ENCODE peak calls at places on chromosome 20, in seven cellular contexts. Q is heart left ventricle; J is AG04450; K is dorsolateral prefrontal cortex; Z is CD8-positive, alpha-beta T cell; S is neural crest cell; X is kidney. Y is an unnamed sample.
A peak's percentile ranks its signal among the peaks of the same experiment; 100 is the strongest.

GRCh38 chr20:39146394-39146793 is 184.2 kb downstream of the DHX35 start:
- DNase-seq in S (no peak), Q (no peak), J (no peak), Z (no peak), K (no peak), X (no peak), Y (no peak)

GRCh38 chr20:61192254-61192950 is 59.7 kb upstream of the CDH4 start:
- DNase-seq in Z (no peak), K (no peak), J (no peak), X (no peak), Q (no peak), S (no peak), Y (no peak)

GRCh38 chr20:11047559-11047958 is 373.8 kb upstream of the JAG1 start:
- DNase-seq in J (no peak), K (no peak), Z (no peak), Q (no peak), X (no peak), S (no peak), Y (no peak)

GRCh38 chr20:20303742-20304141 is 64.2 kb upstream of the INSM1 start:
- DNase-seq in K (no peak), Z (no peak), J (no peak), S (no peak), Q (peak; percentile 32), X (no peak), Y (no peak)

GRCh38 chr20:46000571-46001145 is 8.1 kb upstream of the MMP9 start:
- DNase-seq in J (no peak), S (no peak), K (no peak), Z (no peak), X (no peak), Q (no peak), Y (no peak)

GRCh38 chr20:38168791-38169589 is 3.9 kb upstream of the TGM2 start:
- DNase-seq in K (no peak), X (no peak), Q (no peak), J (no peak), S (no peak), Z (no peak), Y (no peak)

GRCh38 chr20:25309395-25310267 is 61.7 kb downstream of the PYGB start:
- DNase-seq in X (peak; percentile 79), J (no peak), Q (no peak), S (no peak), Z (no peak), K (peak; percentile 44), Y (peak; percentile 19)

GRCh38 chr20:15033269-15033668 is 695.9 kb upstream of the FLRT3 start:
- DNase-seq in Q (no peak), X (no peak), J (no peak), Z (no peak), K (no peak), S (no peak), Y (no peak)

GRCh38 chr20:1382670-1383069 is 10.2 kb downstream of the FKBP1A start:
- DNase-seq in K (no peak), Q (no peak), X (no peak), Z (no peak), J (no peak), S (no peak), Y (no peak)

GRCh38 chr20:59596690-59597089 is 7.7 kb upstream of the PHACTR3 start:
- DNase-seq in Z (no peak), X (no peak), J (no peak), S (no peak), K (no peak), Q (no peak), Y (no peak)

GRCh38 chr20:17835240-17835940 is 133.2 kb downstream of the SNX5 start:
- DNase-seq in S (no peak), K (no peak), J (no peak), Z (no peak), X (no peak), Q (no peak), Y (no peak)

DNA sequence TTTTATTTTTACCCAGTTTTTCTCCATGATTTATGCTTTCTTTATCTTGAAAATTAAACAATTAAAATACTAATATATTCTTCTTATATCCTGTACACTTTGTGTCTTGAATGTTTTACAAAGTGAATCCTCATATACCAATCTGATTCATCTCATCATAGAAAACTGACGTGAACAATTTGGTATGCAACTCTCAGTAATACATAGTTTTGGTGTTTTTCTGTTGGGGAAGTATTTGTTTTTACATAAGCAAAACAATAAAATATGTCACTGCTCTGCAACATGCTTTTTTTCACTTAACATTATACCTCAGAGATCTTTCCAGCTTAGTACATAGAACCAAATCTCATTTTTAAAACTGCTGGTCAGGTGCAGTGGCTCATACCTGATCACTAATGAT is 14.7 kb downstream of the DNAAF9 start:
- DNase-seq in Q (no peak), Z (no peak), J (no peak), K (no peak), S (no peak), X (no peak), Y (no peak)
- TF ChIP-seq CTCF in Q (no peak), Z (no peak), J (no peak), K (no peak), S (no peak), X (no peak), Y (no peak)

GRCh38 chr20:63178445-63178818 is 37.5 kb downstream of the YTHDF1 start:
- DNase-seq in K (no peak), S (peak; percentile 64), Z (no peak), X (peak; percentile 52), J (no peak), Q (no peak), Y (peak; percentile 60)

GRCh38 chr20:63177785-63178444 is 38.0 kb downstream of the YTHDF1 start:
- DNase-seq in J (no peak), S (peak; percentile 38), X (peak; percentile 62), K (no peak), Q (no peak), Z (no peak), Y (no peak)

GRCh38 chr20:63176035-63176434 is 39.9 kb downstream of the YTHDF1 start:
- DNase-seq in S (peak; percentile 36), K (no peak), X (peak; percentile 39), J (no peak), Z (no peak), Q (no peak), Y (no peak)

GRCh38 chr20:63176448-63177133 is 39.3 kb downstream of the YTHDF1 start:
- DNase-seq in Z (no peak), J (no peak), K (no peak), S (peak; percentile 35), X (peak; percentile 66), Q (no peak), Y (no peak)

DNA sequence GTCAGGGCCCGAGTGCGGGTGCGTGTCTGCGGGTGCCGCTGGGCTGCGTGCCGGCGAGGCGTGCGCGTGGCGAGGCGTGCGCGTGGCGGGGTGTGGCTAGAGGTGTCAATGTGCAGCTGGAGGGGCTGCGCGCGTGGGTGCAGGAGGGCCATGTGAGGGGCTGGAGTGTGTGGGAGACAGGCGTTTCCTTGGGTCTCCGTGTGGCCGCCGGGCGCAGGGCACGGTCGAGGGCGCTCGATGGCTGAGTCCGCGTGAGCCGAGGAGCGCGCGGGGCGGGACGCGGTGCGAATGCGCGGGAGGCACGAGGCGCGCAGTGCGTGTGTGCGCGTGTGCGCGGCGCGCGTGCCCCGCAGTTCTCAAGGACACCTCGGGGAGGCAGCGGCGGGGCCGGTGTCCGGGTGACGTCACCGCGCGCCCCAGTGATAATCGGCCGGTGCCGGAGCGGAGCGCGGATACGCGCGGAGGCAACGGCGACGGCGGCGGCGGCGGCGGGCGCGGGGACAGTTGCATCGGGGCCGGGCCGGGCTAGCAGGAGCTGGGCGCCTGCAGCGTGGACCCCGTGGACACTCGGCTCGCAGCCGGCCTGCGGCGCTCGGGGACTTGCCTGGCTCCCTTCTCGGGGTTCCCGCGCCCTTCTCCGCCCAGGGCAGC is 38.7 kb downstream of the YTHDF1 start:
- DNase-seq in Z (no peak), S (peak; percentile 56), Q (no peak), J (no peak), X (peak; percentile 57), K (peak; percentile 73), Y (no peak)
- TF ChIP-seq CTCF in Z (no peak), S (no peak), Q (no peak), J (no peak), X (no peak), K (no peak), Y (no peak)

DNA sequence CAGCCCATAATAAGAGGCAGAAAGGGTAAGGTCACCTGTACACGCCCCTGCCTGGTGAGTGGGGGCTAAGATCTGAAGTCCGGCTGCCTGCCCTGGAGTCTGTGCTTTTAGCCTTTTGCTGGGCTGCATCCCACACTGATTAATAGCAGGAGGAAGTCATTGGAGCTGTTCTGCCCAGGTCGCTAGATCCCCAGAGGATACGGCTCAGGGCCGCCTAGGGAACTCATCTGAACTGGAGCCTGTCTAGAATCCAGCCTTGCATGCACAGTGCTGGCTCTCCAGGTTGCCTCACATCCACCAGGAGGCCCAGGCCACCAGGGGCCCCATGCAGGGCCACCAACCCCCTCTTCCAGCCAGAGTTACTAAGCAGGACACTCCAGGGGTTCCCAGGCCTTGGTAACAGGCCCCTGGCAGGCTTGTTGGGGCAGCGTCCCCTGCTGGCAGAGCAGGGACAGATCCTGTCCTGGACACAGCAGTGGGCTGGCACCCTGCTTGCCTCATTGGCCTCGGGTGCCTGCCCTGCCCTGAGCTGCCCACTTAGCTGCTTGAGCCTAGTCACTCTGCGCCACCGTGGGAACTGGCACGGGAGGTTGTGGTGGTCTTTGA is 35.3 kb downstream of the EFCAB8 start:
- DNase-seq in Z (no peak), Q (no peak), K (no peak), S (peak; percentile 24), J (no peak), X (peak; percentile 66), Y (no peak)
- TF ChIP-seq CTCF in Z (no peak), Q (peak; percentile 29), K (no peak), S (peak; percentile 48), J (peak; percentile 54), X (peak; percentile 1), Y (peak; percentile 57)

DNA sequence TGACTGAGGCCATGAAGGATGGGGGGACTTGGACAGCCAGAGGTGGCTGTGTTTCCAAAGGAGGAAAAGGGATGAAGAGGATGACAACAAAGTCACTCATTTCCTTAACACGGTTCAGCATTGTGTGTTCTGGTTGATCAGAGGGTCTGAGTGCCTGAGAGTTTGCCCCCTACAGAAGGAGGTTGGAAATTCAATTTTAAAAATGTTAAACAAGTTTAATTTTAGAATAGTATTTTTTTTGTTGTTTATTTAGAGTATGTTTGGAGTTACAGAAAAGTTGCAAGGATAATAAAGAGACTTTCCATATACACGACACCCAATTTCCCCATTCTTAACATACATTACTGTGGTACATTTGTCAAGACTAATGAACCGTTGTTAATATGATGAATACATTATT is 10.3 kb upstream of the VAPB start:
- DNase-seq in Z (no peak), K (no peak), Q (no peak), J (no peak), S (no peak), X (no peak), Y (no peak)
- TF ChIP-seq CTCF in Z (no peak), K (no peak), Q (no peak), J (peak; percentile 23), S (peak; percentile 26), X (no peak), Y (no peak)

GRCh38 chr20:2756056-2756611 is 44.3 kb downstream of the CPXM1 start:
- DNase-seq in S (peak; percentile 45), J (peak; percentile 27), K (no peak), Q (no peak), X (no peak), Z (no peak), Y (peak; percentile 26)
- TF ChIP-seq CTCF in S (peak; percentile 66), J (peak; percentile 85), K (peak; percentile 34), Q (peak; percentile 50), X (peak; percentile 31), Z (no peak), Y (peak; percentile 49)